ENCODE peak calls at places on chromosome 11, in four cellular contexts. One of them, this sample, is unnamed.

GRCh38 chr11:126989942-126990715 is 10.4 kb downstream of the KIRREL3 start:
- DNase-seq in K562: peak; percentile 81
- DNase-seq in left ventricle myocardium inferior: peak; percentile 62
- DNase-seq in foreskin keratinocyte: no peak
- DNase-seq in this sample: peak; percentile 64

GRCh38 chr11:102345923-102346322 is 1.1 kb upstream of the BIRC2 start:
- DNase-seq in K562: no peak
- DNase-seq in left ventricle myocardium inferior: no peak
- DNase-seq in foreskin keratinocyte: peak; percentile 81
- DNase-seq in this sample: no peak

GRCh38 chr11:94785509-94785908 is 17.4 kb downstream of the AMOTL1 start:
- DNase-seq in K562: no peak
- DNase-seq in left ventricle myocardium inferior: no peak
- DNase-seq in foreskin keratinocyte: no peak
- DNase-seq in this sample: no peak

GRCh38 chr11:114128399-114128798 is 68.9 kb downstream of the ZBTB16 start:
- DNase-seq in K562: no peak
- DNase-seq in left ventricle myocardium inferior: no peak
- DNase-seq in foreskin keratinocyte: no peak
- DNase-seq in this sample: peak; percentile 31

GRCh38 chr11:64763804-64764611 is 4.2 kb upstream of the PYGM start:
- DNase-seq in K562: no peak
- DNase-seq in left ventricle myocardium inferior: no peak
- DNase-seq in foreskin keratinocyte: no peak
- DNase-seq in this sample: no peak

GRCh38 chr11:102757823-102758549 is 22.4 kb downstream of the MMP10 start:
- DNase-seq in K562: no peak
- DNase-seq in left ventricle myocardium inferior: no peak
- DNase-seq in foreskin keratinocyte: peak; percentile 90
- DNase-seq in this sample: no peak

GRCh38 chr11:115674831-115675230 is 170.6 kb upstream of the CADM1 start:
- DNase-seq in K562: no peak
- DNase-seq in left ventricle myocardium inferior: no peak
- DNase-seq in foreskin keratinocyte: no peak
- DNase-seq in this sample: peak; percentile 10

GRCh38 chr11:116928845-116929244 is 91.4 kb upstream of the APOA1 start:
- DNase-seq in K562: no peak
- DNase-seq in left ventricle myocardium inferior: no peak
- DNase-seq in foreskin keratinocyte: no peak
- DNase-seq in this sample: no peak

GRCh38 chr11:121451178-121451981 is 734 bp upstream of the SORL1 start:
- DNase-seq in K562: no peak
- DNase-seq in left ventricle myocardium inferior: no peak
- DNase-seq in foreskin keratinocyte: peak; percentile 28
- DNase-seq in this sample: peak; percentile 60

GRCh38 chr11:116438651-116439479 is 333.9 kb downstream of the BUD13 start:
- DNase-seq in K562: no peak
- DNase-seq in left ventricle myocardium inferior: no peak
- DNase-seq in foreskin keratinocyte: no peak
- DNase-seq in this sample: no peak

GRCh38 chr11:76288166-76288978 is 82.1 kb upstream of the WNT11 start:
- DNase-seq in K562: no peak
- DNase-seq in left ventricle myocardium inferior: no peak
- DNase-seq in foreskin keratinocyte: no peak
- DNase-seq in this sample: no peak

GRCh38 chr11:107102692-107103463 is 84.6 kb upstream of the GUCY1A2 start:
- DNase-seq in K562: no peak
- DNase-seq in left ventricle myocardium inferior: no peak
- DNase-seq in foreskin keratinocyte: peak; percentile 1
- DNase-seq in this sample: no peak

GRCh38 chr11:68933605-68934320 is 30.1 kb downstream of the IGHMBP2 start:
- DNase-seq in K562: no peak
- DNase-seq in left ventricle myocardium inferior: no peak
- DNase-seq in foreskin keratinocyte: no peak
- DNase-seq in this sample: no peak

GRCh38 chr11:97890466-97890865 is 1130.3 kb upstream of the CNTN5 start:
- DNase-seq in K562: no peak
- DNase-seq in left ventricle myocardium inferior: no peak
- DNase-seq in foreskin keratinocyte: no peak
- DNase-seq in this sample: no peak

GRCh38 chr11:59552844-59553243 is 41.5 kb downstream of the OR4D9 start:
- DNase-seq in K562: no peak
- DNase-seq in left ventricle myocardium inferior: no peak
- DNase-seq in foreskin keratinocyte: no peak
- DNase-seq in this sample: no peak

GRCh38 chr11:33970984-33971466 is 79.1 kb upstream of the LMO2 start:
- DNase-seq in K562: peak; percentile 54
- DNase-seq in left ventricle myocardium inferior: no peak
- DNase-seq in foreskin keratinocyte: peak; percentile 43
- DNase-seq in this sample: peak; percentile 19

GRCh38 chr11:64241430-64242153 is 697 bp downstream of the FKBP2 start:
- DNase-seq in K562: peak; percentile 88
- DNase-seq in left ventricle myocardium inferior: peak; percentile 100
- DNase-seq in foreskin keratinocyte: peak; percentile 38
- DNase-seq in this sample: peak; percentile 100

GRCh38 chr11:10456519-10456918 is 1.5 kb downstream of the AMPD3 start:
- DNase-seq in K562: peak; percentile 42
- DNase-seq in left ventricle myocardium inferior: no peak
- DNase-seq in foreskin keratinocyte: no peak
- DNase-seq in this sample: no peak

GRCh38 chr11:73204711-73205121 is 13.4 kb upstream of the P2RY2 start:
- DNase-seq in K562: no peak
- DNase-seq in left ventricle myocardium inferior: peak; percentile 38
- DNase-seq in foreskin keratinocyte: no peak
- DNase-seq in this sample: no peak

GRCh38 chr11:77149716-77150392 is 21.8 kb downstream of the MYO7A start:
- DNase-seq in K562: no peak
- DNase-seq in left ventricle myocardium inferior: no peak
- DNase-seq in foreskin keratinocyte: no peak
- DNase-seq in this sample: no peak

GRCh38 chr11:86244063-86244521 is 461 bp upstream of the EED start:
- DNase-seq in K562: peak; percentile 90
- DNase-seq in left ventricle myocardium inferior: peak; percentile 87
- DNase-seq in foreskin keratinocyte: peak; percentile 83
- DNase-seq in this sample: peak; percentile 90

GRCh38 chr11:82261367-82261766 is 472.3 kb downstream of the FAM181B start:
- DNase-seq in K562: no peak
- DNase-seq in left ventricle myocardium inferior: no peak
- DNase-seq in foreskin keratinocyte: no peak
- DNase-seq in this sample: no peak

GRCh38 chr11:117453886-117454563 is 126.4 kb downstream of the CEP164 start:
- DNase-seq in K562: no peak
- DNase-seq in left ventricle myocardium inferior: no peak
- DNase-seq in foreskin keratinocyte: no peak
- DNase-seq in this sample: no peak

GRCh38 chr11:117837791-117838190 is 13.2 kb upstream of the FXYD2 start:
- DNase-seq in K562: no peak
- DNase-seq in left ventricle myocardium inferior: peak; percentile 12
- DNase-seq in foreskin keratinocyte: no peak
- DNase-seq in this sample: no peak

GRCh38 chr11:85912414-85912813 is 57.2 kb downstream of the CCDC83 start:
- DNase-seq in K562: no peak
- DNase-seq in left ventricle myocardium inferior: no peak
- DNase-seq in foreskin keratinocyte: no peak
- DNase-seq in this sample: no peak

GRCh38 chr11:12540913-12541587 is 133.2 kb upstream of the TEAD1 start:
- DNase-seq in K562: no peak
- DNase-seq in left ventricle myocardium inferior: no peak
- DNase-seq in foreskin keratinocyte: peak; percentile 58
- DNase-seq in this sample: no peak

GRCh38 chr11:57785072-57785471 is 23.5 kb downstream of the CTNND1 start:
- DNase-seq in K562: no peak
- DNase-seq in left ventricle myocardium inferior: no peak
- DNase-seq in foreskin keratinocyte: no peak
- DNase-seq in this sample: no peak

GRCh38 chr11:120835601-120836228 is 188.2 kb upstream of the TBCEL start:
- DNase-seq in K562: no peak
- DNase-seq in left ventricle myocardium inferior: no peak
- DNase-seq in foreskin keratinocyte: no peak
- DNase-seq in this sample: no peak

GRCh38 chr11:6438979-6439571 is 1.7 kb downstream of the HPX start:
- DNase-seq in K562: peak; percentile 51
- DNase-seq in left ventricle myocardium inferior: no peak
- DNase-seq in foreskin keratinocyte: peak; percentile 28
- DNase-seq in this sample: peak; percentile 36
- H3K27ac ChIP-seq in K562: no peak overlapping the region
- H3K27ac ChIP-seq in left ventricle myocardium inferior: no peak overlapping the region
- H3K27ac ChIP-seq in foreskin keratinocyte: no peak overlapping the region
- H3K27ac ChIP-seq in this sample: no peak overlapping the region

DNA sequence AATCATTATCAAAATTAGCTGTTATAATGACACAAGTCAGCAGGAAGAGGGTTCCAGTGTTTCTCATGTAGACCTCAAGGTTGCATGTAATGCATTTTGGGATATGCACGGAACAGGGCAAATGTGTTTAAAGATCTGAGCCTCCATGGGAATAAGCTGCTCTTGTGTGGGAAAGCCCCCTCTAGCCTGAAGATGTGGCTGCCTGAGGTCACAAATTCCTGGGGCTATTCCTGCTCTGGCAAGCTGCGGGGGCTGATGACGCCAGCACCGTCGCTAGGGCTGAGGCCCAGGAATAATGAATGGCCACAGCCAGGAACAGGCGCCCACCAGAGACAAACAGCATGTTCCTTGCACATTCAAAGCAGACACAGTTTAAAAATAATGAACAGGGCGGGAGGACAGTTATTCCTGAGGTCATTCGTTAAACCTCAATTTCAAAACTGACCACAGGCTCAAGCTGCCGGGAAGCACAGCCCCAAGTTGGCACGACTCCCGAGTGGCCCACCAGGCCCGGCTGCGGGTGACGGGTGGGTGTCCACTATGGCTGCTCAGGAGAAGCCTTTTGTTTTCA is 11.7 kb downstream of the OSBPL5 start:
- DNase-seq in K562: no peak
- DNase-seq in left ventricle myocardium inferior: peak; percentile 74
- DNase-seq in foreskin keratinocyte: no peak
- DNase-seq in this sample: peak; percentile 31
- H3K27ac ChIP-seq in K562: no peak overlapping the region
- H3K27ac ChIP-seq in left ventricle myocardium inferior: peak overlapping the region; percentile 78
- H3K27ac ChIP-seq in foreskin keratinocyte: no peak overlapping the region
- H3K27ac ChIP-seq in this sample: peak overlapping the region; percentile 66

DNA sequence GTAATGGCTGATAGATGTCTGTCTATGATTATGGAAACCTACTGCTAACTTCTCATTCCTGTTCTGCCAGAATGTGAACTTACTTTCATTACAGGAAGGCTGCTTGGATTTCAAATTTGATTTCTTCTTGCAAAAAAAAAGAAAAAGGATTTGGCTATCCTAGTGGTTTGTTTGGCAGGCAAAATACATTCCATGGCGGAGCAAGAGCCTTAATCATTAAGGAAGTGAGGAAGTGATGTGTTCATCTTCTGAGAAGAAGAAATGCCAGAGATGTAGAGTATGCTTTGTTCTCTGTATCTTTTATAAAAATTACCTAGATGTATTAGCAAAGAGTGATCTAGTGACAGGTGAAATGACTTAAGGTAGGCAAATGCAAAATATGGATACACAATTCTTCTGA is 356.3 kb downstream of the SOX6 start:
- DNase-seq in K562: no peak
- DNase-seq in left ventricle myocardium inferior: no peak
- DNase-seq in foreskin keratinocyte: peak; percentile 66
- DNase-seq in this sample: no peak
- H3K27ac ChIP-seq in K562: no peak overlapping the region
- H3K27ac ChIP-seq in left ventricle myocardium inferior: no peak overlapping the region
- H3K27ac ChIP-seq in foreskin keratinocyte: no peak overlapping the region
- H3K27ac ChIP-seq in this sample: no peak overlapping the region

GRCh38 chr11:119729581-119730346 is 764 bp upstream of the NECTIN1 start:
- DNase-seq in K562: no peak
- DNase-seq in left ventricle myocardium inferior: peak; percentile 69
- DNase-seq in foreskin keratinocyte: peak; percentile 31
- DNase-seq in this sample: peak; percentile 54

GRCh38 chr11:119730347-119730613 is 1.3 kb upstream of the NECTIN1 start:
- DNase-seq in K562: no peak
- DNase-seq in left ventricle myocardium inferior: no peak
- DNase-seq in foreskin keratinocyte: no peak
- DNase-seq in this sample: no peak

GRCh38 chr11:119728651-119729580 is at the start of gene NECTIN1:
- DNase-seq in K562: peak; percentile 90
- DNase-seq in left ventricle myocardium inferior: peak; percentile 89
- DNase-seq in foreskin keratinocyte: peak; percentile 78
- DNase-seq in this sample: peak; percentile 84

GRCh38 chr11:119728226-119728626 is 774 bp downstream of the NECTIN1 start:
- DNase-seq in K562: no peak
- DNase-seq in left ventricle myocardium inferior: no peak
- DNase-seq in foreskin keratinocyte: no peak
- DNase-seq in this sample: peak; percentile 38

GRCh38 chr11:119730789-119731386 is 1.9 kb upstream of the NECTIN1 start:
- DNase-seq in K562: no peak
- DNase-seq in left ventricle myocardium inferior: no peak
- DNase-seq in foreskin keratinocyte: no peak
- DNase-seq in this sample: no peak
- H3K27ac ChIP-seq in K562: no peak overlapping the region
- H3K27ac ChIP-seq in left ventricle myocardium inferior: no peak overlapping the region
- H3K27ac ChIP-seq in foreskin keratinocyte: no peak overlapping the region
- H3K27ac ChIP-seq in this sample: no peak overlapping the region

GRCh38 chr11:31764186-31764730 is 46.9 kb downstream of the PAX6 start:
- DNase-seq in K562: no peak
- DNase-seq in left ventricle myocardium inferior: no peak
- DNase-seq in foreskin keratinocyte: no peak
- DNase-seq in this sample: no peak
- H3K27ac ChIP-seq in K562: no peak overlapping the region
- H3K27ac ChIP-seq in left ventricle myocardium inferior: no peak overlapping the region
- H3K27ac ChIP-seq in foreskin keratinocyte: no peak overlapping the region
- H3K27ac ChIP-seq in this sample: no peak overlapping the region

DNA sequence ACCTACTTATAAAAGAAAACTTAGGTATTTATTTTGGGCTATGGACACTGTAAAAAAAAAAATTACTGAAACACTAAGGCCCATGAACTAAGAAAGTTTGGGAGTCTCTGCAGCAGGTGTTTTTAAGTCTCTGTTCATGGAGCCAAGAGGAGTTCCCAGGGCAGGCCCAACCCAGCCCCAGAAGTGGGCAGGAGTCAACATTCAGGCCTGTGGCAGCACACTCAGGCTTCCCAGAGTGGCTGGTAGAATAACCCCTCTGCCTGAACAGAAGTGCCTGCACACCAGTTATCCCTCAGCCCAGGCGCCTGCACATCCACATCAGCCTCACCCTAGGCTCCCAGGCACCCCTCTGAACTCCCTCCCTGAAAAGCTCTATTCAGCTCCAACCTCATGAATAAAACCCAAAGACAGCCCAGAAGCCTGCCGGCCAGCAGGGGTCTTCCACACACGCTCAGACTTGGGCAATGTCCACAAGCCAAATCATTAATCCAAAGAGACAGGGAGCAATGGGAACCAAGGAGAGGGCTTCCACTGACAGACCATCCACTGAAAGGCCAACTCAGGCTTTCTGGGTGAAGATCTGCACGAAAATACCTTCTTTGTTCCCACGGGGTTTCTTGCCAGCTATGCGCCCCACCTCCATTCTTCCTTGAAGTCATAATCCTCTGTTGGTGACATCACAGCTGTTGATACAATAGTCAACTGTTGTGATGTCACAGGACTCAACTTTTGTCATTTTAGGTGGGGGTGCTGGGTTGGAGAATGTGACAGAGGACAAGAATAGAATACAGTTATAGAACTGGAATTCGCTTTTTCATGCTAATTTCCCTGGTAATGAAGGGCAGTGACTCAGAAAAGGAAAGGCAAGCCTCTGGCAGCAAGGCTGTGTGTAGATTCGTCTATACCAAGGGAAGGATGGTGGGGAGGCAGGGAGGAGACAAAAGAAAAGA is 83.7 kb downstream of the RPL27A start:
- DNase-seq in K562: no peak
- DNase-seq in left ventricle myocardium inferior: no peak
- DNase-seq in foreskin keratinocyte: peak; percentile 60
- DNase-seq in this sample: peak; percentile 13
- H3K27ac ChIP-seq in K562: no peak overlapping the region
- H3K27ac ChIP-seq in left ventricle myocardium inferior: peak overlapping the region; percentile 87
- H3K27ac ChIP-seq in foreskin keratinocyte: no peak overlapping the region
- H3K27ac ChIP-seq in this sample: no peak overlapping the region

This sample was measured in thyroid gland.